ENCODE peak calls at places on chromosomes 5 and 9, in four cellular contexts. One of them, this sample, is unnamed.

GRCh38 chr5:143143973-143144372 is 259.5 kb downstream of the NR3C1 start:
- DNase-seq in neural progenitor cell: no peak
- DNase-seq in NCI-H1417: no peak
- DNase-seq in activated CD4-positive, CD25-positive, alpha-beta regulatory T cell treated with anti-CD3 and anti-CD28 coated beads, Interleukin-2, amount 50 U/mL, for 16 hours: no peak
- DNase-seq in this sample: no peak

GRCh38 chr5:143302344-143302743 is 101.1 kb downstream of the NR3C1 start:
- DNase-seq in activated CD4-positive, CD25-positive, alpha-beta regulatory T cell treated with anti-CD3 and anti-CD28 coated beads, Interleukin-2, amount 50 U/mL, for 16 hours: no peak
- DNase-seq in neural progenitor cell: no peak
- DNase-seq in NCI-H1417: no peak
- DNase-seq in this sample: no peak

GRCh38 chr9:77648458-77649108 is 461 bp upstream of the GNA14 start:
- DNase-seq in NCI-H1417: peak; percentile 63
- DNase-seq in activated CD4-positive, CD25-positive, alpha-beta regulatory T cell treated with anti-CD3 and anti-CD28 coated beads, Interleukin-2, amount 50 U/mL, for 16 hours: no peak
- DNase-seq in neural progenitor cell: peak; percentile 34
- DNase-seq in this sample: no peak

GRCh38 chr5:76457685-76458491 is 54.8 kb downstream of the IQGAP2 start:
- DNase-seq in activated CD4-positive, CD25-positive, alpha-beta regulatory T cell treated with anti-CD3 and anti-CD28 coated beads, Interleukin-2, amount 50 U/mL, for 16 hours: no peak
- DNase-seq in neural progenitor cell: no peak
- DNase-seq in NCI-H1417: no peak
- DNase-seq in this sample: no peak

GRCh38 chr5:150485770-150486401 is 22.0 kb upstream of the NDST1 start:
- DNase-seq in NCI-H1417: no peak
- DNase-seq in activated CD4-positive, CD25-positive, alpha-beta regulatory T cell treated with anti-CD3 and anti-CD28 coated beads, Interleukin-2, amount 50 U/mL, for 16 hours: no peak
- DNase-seq in neural progenitor cell: peak; percentile 81
- DNase-seq in this sample: peak; percentile 83

GRCh38 chr9:134641173-134641985 is at the start of gene COL5A1:
- DNase-seq in neural progenitor cell: peak; percentile 96
- DNase-seq in activated CD4-positive, CD25-positive, alpha-beta regulatory T cell treated with anti-CD3 and anti-CD28 coated beads, Interleukin-2, amount 50 U/mL, for 16 hours: no peak
- DNase-seq in NCI-H1417: no peak
- DNase-seq in this sample: no peak

GRCh38 chr5:139100825-139101224 is 97.3 kb downstream of the SIL1 start:
- DNase-seq in activated CD4-positive, CD25-positive, alpha-beta regulatory T cell treated with anti-CD3 and anti-CD28 coated beads, Interleukin-2, amount 50 U/mL, for 16 hours: no peak
- DNase-seq in neural progenitor cell: no peak
- DNase-seq in NCI-H1417: peak; percentile 18
- DNase-seq in this sample: no peak

GRCh38 chr5:89282832-89283510 is 400.0 kb upstream of the MEF2C start:
- DNase-seq in neural progenitor cell: no peak
- DNase-seq in NCI-H1417: no peak
- DNase-seq in activated CD4-positive, CD25-positive, alpha-beta regulatory T cell treated with anti-CD3 and anti-CD28 coated beads, Interleukin-2, amount 50 U/mL, for 16 hours: no peak
- DNase-seq in this sample: no peak

GRCh38 chr9:129276486-129277260 is 98.6 kb upstream of the IER5L start:
- DNase-seq in activated CD4-positive, CD25-positive, alpha-beta regulatory T cell treated with anti-CD3 and anti-CD28 coated beads, Interleukin-2, amount 50 U/mL, for 16 hours: no peak
- DNase-seq in neural progenitor cell: peak; percentile 11
- DNase-seq in NCI-H1417: no peak
- DNase-seq in this sample: peak; percentile 6

GRCh38 chr5:157562111-157562581 is 13.4 kb downstream of the ADAM19 start:
- DNase-seq in NCI-H1417: peak; percentile 12
- DNase-seq in activated CD4-positive, CD25-positive, alpha-beta regulatory T cell treated with anti-CD3 and anti-CD28 coated beads, Interleukin-2, amount 50 U/mL, for 16 hours: no peak
- DNase-seq in neural progenitor cell: no peak
- DNase-seq in this sample: no peak

GRCh38 chr5:150272531-150272930 is 17.0 kb downstream of the CAMK2A start:
- DNase-seq in activated CD4-positive, CD25-positive, alpha-beta regulatory T cell treated with anti-CD3 and anti-CD28 coated beads, Interleukin-2, amount 50 U/mL, for 16 hours: no peak
- DNase-seq in NCI-H1417: peak; percentile 4
- DNase-seq in neural progenitor cell: peak; percentile 80
- DNase-seq in this sample: peak; percentile 38

GRCh38 chr5:67591491-67591890 is 394.9 kb upstream of the CD180 start:
- DNase-seq in neural progenitor cell: no peak
- DNase-seq in activated CD4-positive, CD25-positive, alpha-beta regulatory T cell treated with anti-CD3 and anti-CD28 coated beads, Interleukin-2, amount 50 U/mL, for 16 hours: no peak
- DNase-seq in NCI-H1417: no peak
- DNase-seq in this sample: no peak

GRCh38 chr9:27124151-27124550 is 15.1 kb downstream of the TEK start:
- DNase-seq in activated CD4-positive, CD25-positive, alpha-beta regulatory T cell treated with anti-CD3 and anti-CD28 coated beads, Interleukin-2, amount 50 U/mL, for 16 hours: no peak
- DNase-seq in NCI-H1417: no peak
- DNase-seq in neural progenitor cell: no peak
- DNase-seq in this sample: no peak

GRCh38 chr5:173941102-173941501 is 47.9 kb upstream of the C5orf47 start:
- DNase-seq in NCI-H1417: no peak
- DNase-seq in neural progenitor cell: peak; percentile 19
- DNase-seq in activated CD4-positive, CD25-positive, alpha-beta regulatory T cell treated with anti-CD3 and anti-CD28 coated beads, Interleukin-2, amount 50 U/mL, for 16 hours: no peak
- DNase-seq in this sample: no peak

GRCh38 chr5:172954751-172955159 is 4.5 kb upstream of the RPL26L1 start:
- DNase-seq in neural progenitor cell: no peak
- DNase-seq in activated CD4-positive, CD25-positive, alpha-beta regulatory T cell treated with anti-CD3 and anti-CD28 coated beads, Interleukin-2, amount 50 U/mL, for 16 hours: no peak
- DNase-seq in NCI-H1417: no peak
- DNase-seq in this sample: no peak

GRCh38 chr9:134174073-134174449 is 9.7 kb upstream of the RNU6ATAC start:
- DNase-seq in activated CD4-positive, CD25-positive, alpha-beta regulatory T cell treated with anti-CD3 and anti-CD28 coated beads, Interleukin-2, amount 50 U/mL, for 16 hours: no peak
- DNase-seq in neural progenitor cell: no peak
- DNase-seq in NCI-H1417: no peak
- DNase-seq in this sample: no peak

GRCh38 chr9:76905984-76906861 is at the start of gene PRUNE2:
- DNase-seq in neural progenitor cell: peak; percentile 92
- DNase-seq in activated CD4-positive, CD25-positive, alpha-beta regulatory T cell treated with anti-CD3 and anti-CD28 coated beads, Interleukin-2, amount 50 U/mL, for 16 hours: no peak
- DNase-seq in NCI-H1417: peak; percentile 57
- DNase-seq in this sample: peak; percentile 20

GRCh38 chr9:694499-695154 is 146.9 kb upstream of the DMRT1 start:
- DNase-seq in neural progenitor cell: no peak
- DNase-seq in NCI-H1417: no peak
- DNase-seq in activated CD4-positive, CD25-positive, alpha-beta regulatory T cell treated with anti-CD3 and anti-CD28 coated beads, Interleukin-2, amount 50 U/mL, for 16 hours: no peak
- DNase-seq in this sample: no peak

GRCh38 chr5:174801798-174802197 is 77.4 kb downstream of the MSX2 start:
- DNase-seq in neural progenitor cell: no peak
- DNase-seq in activated CD4-positive, CD25-positive, alpha-beta regulatory T cell treated with anti-CD3 and anti-CD28 coated beads, Interleukin-2, amount 50 U/mL, for 16 hours: no peak
- DNase-seq in NCI-H1417: no peak
- DNase-seq in this sample: no peak

This sample was measured in HAP-1.